ENCODE peak calls at places on chromosomes 13 and 19, in five cellular contexts. One of them, this sample, is unnamed.

GRCh38 chr13:29716493-29716892 is 121.0 kb upstream of the SLC7A1 start:
- DNase-seq in psoas muscle: no peak
- DNase-seq in sigmoid colon: no peak
- DNase-seq in BJ: no peak
- DNase-seq in bronchial epithelial cell: no peak
- DNase-seq in this sample: no peak

GRCh38 chr13:68714292-68714691 is 1393.3 kb upstream of the ATXN8OS start:
- DNase-seq in psoas muscle: no peak
- DNase-seq in BJ: no peak
- DNase-seq in bronchial epithelial cell: no peak
- DNase-seq in sigmoid colon: no peak
- DNase-seq in this sample: no peak

GRCh38 chr19:46670874-46671273 is 9.9 kb upstream of the DACT3 start:
- DNase-seq in bronchial epithelial cell: peak
- DNase-seq in psoas muscle: no peak
- DNase-seq in sigmoid colon: no peak
- DNase-seq in BJ: no peak
- DNase-seq in this sample: no peak

GRCh38 chr13:112636401-112636975 is 48.5 kb upstream of the TUBGCP3 start:
- DNase-seq in psoas muscle: no peak
- DNase-seq in bronchial epithelial cell: no peak
- DNase-seq in BJ: no peak
- DNase-seq in sigmoid colon: no peak
- DNase-seq in this sample: no peak

GRCh38 chr19:42693760-42694350 is 46.4 kb downstream of the PSG3 start:
- DNase-seq in psoas muscle: no peak
- DNase-seq in bronchial epithelial cell: peak
- DNase-seq in BJ: no peak
- DNase-seq in sigmoid colon: no peak
- DNase-seq in this sample: peak

GRCh38 chr13:110116072-110116487 is 190.9 kb downstream of the COL4A1 start:
- DNase-seq in psoas muscle: peak
- DNase-seq in bronchial epithelial cell: peak
- DNase-seq in sigmoid colon: peak
- DNase-seq in BJ: no peak
- DNase-seq in this sample: peak

GRCh38 chr13:77919351-77920294 is 992 bp upstream of the EDNRB start:
- DNase-seq in bronchial epithelial cell: no peak
- DNase-seq in psoas muscle: peak
- DNase-seq in BJ: no peak
- DNase-seq in sigmoid colon: peak
- DNase-seq in this sample: peak

GRCh38 chr19:7504684-7505083 is 11.2 kb upstream of the ZNF358 start:
- DNase-seq in bronchial epithelial cell: no peak
- DNase-seq in sigmoid colon: no peak
- DNase-seq in psoas muscle: no peak
- DNase-seq in BJ: no peak
- DNase-seq in this sample: no peak

GRCh38 chr13:78326608-78327007 is 276.7 kb downstream of the POU4F1 start:
- DNase-seq in bronchial epithelial cell: peak
- DNase-seq in sigmoid colon: no peak
- DNase-seq in psoas muscle: no peak
- DNase-seq in BJ: no peak
- DNase-seq in this sample: no peak

GRCh38 chr19:30696514-30696913 is 324.3 kb downstream of the ZNF536 start:
- DNase-seq in sigmoid colon: peak
- DNase-seq in bronchial epithelial cell: no peak
- DNase-seq in psoas muscle: no peak
- DNase-seq in BJ: no peak
- DNase-seq in this sample: peak

GRCh38 chr13:99972190-99972731 is 694 bp upstream of the ZIC5 start:
- DNase-seq in bronchial epithelial cell: no peak
- DNase-seq in sigmoid colon: no peak
- DNase-seq in psoas muscle: no peak
- DNase-seq in BJ: no peak
- DNase-seq in this sample: no peak

GRCh38 chr19:46015961-46016425 is 6.9 kb downstream of the PGLYRP1 start:
- DNase-seq in BJ: no peak
- DNase-seq in sigmoid colon: no peak
- DNase-seq in psoas muscle: no peak
- DNase-seq in bronchial epithelial cell: no peak
- DNase-seq in this sample: peak

GRCh38 chr13:38223093-38223492 is 126.6 kb upstream of the UFM1 start:
- DNase-seq in sigmoid colon: no peak
- DNase-seq in psoas muscle: no peak
- DNase-seq in bronchial epithelial cell: peak
- DNase-seq in BJ: no peak
- DNase-seq in this sample: peak
- TF ChIP-seq CTCF in sigmoid colon: no peak
- TF ChIP-seq CTCF in psoas muscle: no peak
- TF ChIP-seq CTCF in bronchial epithelial cell: peak
- TF ChIP-seq CTCF in BJ: peak
- TF ChIP-seq CTCF in this sample: no peak

GRCh38 chr19:51904331-51905165 is at the start of gene ZNF649:
- DNase-seq in sigmoid colon: peak
- DNase-seq in bronchial epithelial cell: peak
- DNase-seq in BJ: no peak
- DNase-seq in psoas muscle: peak
- DNase-seq in this sample: peak

GRCh38 chr19:51903192-51903591 is 1.6 kb downstream of the ZNF649 start:
- DNase-seq in psoas muscle: no peak
- DNase-seq in bronchial epithelial cell: no peak
- DNase-seq in BJ: no peak
- DNase-seq in sigmoid colon: no peak
- DNase-seq in this sample: no peak

DNA sequence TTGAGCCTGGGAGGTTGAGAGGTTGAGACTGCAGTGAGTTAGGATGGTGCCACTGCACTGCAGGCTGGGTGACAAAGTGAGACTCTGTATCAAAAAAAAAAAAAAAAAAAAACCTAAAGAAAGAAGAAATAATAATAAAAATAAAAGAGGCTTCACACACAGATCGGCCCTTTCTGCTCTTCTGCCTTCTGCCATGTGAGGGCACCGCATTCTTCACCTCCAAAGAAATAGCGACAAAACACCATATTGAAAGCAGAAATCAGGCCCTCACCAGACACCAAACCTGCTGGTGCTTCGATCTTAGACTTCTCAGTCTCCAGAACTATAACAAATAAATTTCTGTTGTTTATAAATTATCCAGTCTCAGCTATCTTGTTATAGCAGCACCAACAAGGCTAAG is 3.0 kb downstream of the ZNF649 start:
- DNase-seq in BJ: no peak
- DNase-seq in sigmoid colon: no peak
- DNase-seq in psoas muscle: no peak
- DNase-seq in bronchial epithelial cell: no peak
- DNase-seq in this sample: no peak
- TF ChIP-seq CTCF in BJ: no peak
- TF ChIP-seq CTCF in sigmoid colon: no peak
- TF ChIP-seq CTCF in psoas muscle: no peak
- TF ChIP-seq CTCF in bronchial epithelial cell: no peak
- TF ChIP-seq CTCF in this sample: no peak

GRCh38 chr19:56155124-56155687 is 14.1 kb downstream of the ZNF444 start:
- DNase-seq in sigmoid colon: no peak
- DNase-seq in bronchial epithelial cell: no peak
- DNase-seq in BJ: no peak
- DNase-seq in psoas muscle: no peak
- DNase-seq in this sample: peak
- TF ChIP-seq CTCF in sigmoid colon: no peak
- TF ChIP-seq CTCF in bronchial epithelial cell: peak
- TF ChIP-seq CTCF in BJ: peak
- TF ChIP-seq CTCF in psoas muscle: peak
- TF ChIP-seq CTCF in this sample: peak

GRCh38 chr19:16066611-16067104 is 9.6 kb upstream of the TPM4 start:
- DNase-seq in bronchial epithelial cell: peak
- DNase-seq in BJ: no peak
- DNase-seq in psoas muscle: no peak
- DNase-seq in sigmoid colon: no peak
- DNase-seq in this sample: no peak
- TF ChIP-seq CTCF in bronchial epithelial cell: peak
- TF ChIP-seq CTCF in BJ: no peak
- TF ChIP-seq CTCF in psoas muscle: peak
- TF ChIP-seq CTCF in sigmoid colon: peak
- TF ChIP-seq CTCF in this sample: no peak